ENCODE peak calls at places on chromosomes 11 and 22, in ten cellular contexts. P is A549; J is CD8-positive, alpha-beta T cell; O is hepatocyte; Y is thyroid gland; X is foreskin keratinocyte; Z is OCI-LY7; Q is stomach; U is IMR-90; E is HCT116. L is an unnamed sample.

GRCh38 chr11:33772300-33772699 is 2.0 kb downstream of the FBXO3 start:
- DNase-seq in P (peak), J (no peak), O (peak), Y (no peak), X (peak), Z (no peak), Q (no peak), U (peak), E (no peak), L (peak)

GRCh38 chr11:72352859-72353551 is 81.3 kb downstream of the CLPB start:
- DNase-seq in P (peak), J (no peak), O (peak), Y (peak), X (no peak), Z (no peak), Q (no peak), U (peak), E (no peak), L (no peak)

GRCh38 chr11:3995307-3995706 is 99.3 kb upstream of the RRM1 start:
- DNase-seq in P (no peak), J (no peak), O (no peak), Y (no peak), X (no peak), Z (no peak), Q (no peak), U (no peak), E (no peak), L (no peak)

GRCh38 chr11:45288395-45288794 is 2.3 kb upstream of the SYT13 start:
- DNase-seq in P (no peak), J (no peak), O (no peak), Y (no peak), X (no peak), Z (no peak), Q (no peak), U (no peak), E (no peak), L (no peak)

GRCh38 chr11:22521226-22521625 is 104.4 kb downstream of the FANCF start:
- DNase-seq in P (peak), J (no peak), O (peak), Y (no peak), X (peak), Z (no peak), Q (no peak), U (peak), E (peak), L (peak)

GRCh38 chr11:16739326-16739875 is 954 bp downstream of the C11orf58 start:
- DNase-seq in P (peak), J (no peak), O (peak), Y (no peak), X (no peak), Z (peak), Q (no peak), U (peak), E (no peak), L (peak)

GRCh38 chr11:32090774-32091370 is at the start of gene RCN1:
- DNase-seq in P (peak), J (peak), O (peak), Y (peak), X (no peak), Z (no peak), Q (peak), U (peak), E (no peak), L (peak)

GRCh38 chr22:45904236-45904635 is 72.7 kb downstream of the WNT7B start:
- DNase-seq in P (no peak), J (no peak), O (no peak), Y (no peak), X (no peak), Z (no peak), Q (no peak), U (no peak), E (no peak), L (no peak)

GRCh38 chr11:71927813-71928738 is at the start of gene XNDC1N:
- DNase-seq in P (peak), J (peak), O (peak), Y (peak), X (no peak), Z (peak), Q (peak), U (peak), E (peak), L (peak)

GRCh38 chr22:30104501-30105156 is 24.4 kb downstream of the HORMAD2 start:
- DNase-seq in P (no peak), J (no peak), O (no peak), Y (no peak), X (no peak), Z (no peak), Q (no peak), U (peak), E (no peak), L (no peak)

GRCh38 chr11:79066456-79067354 is 374.1 kb downstream of the TENM4 start:
- DNase-seq in P (no peak), J (no peak), O (no peak), Y (no peak), X (no peak), Z (no peak), Q (no peak), U (no peak), E (no peak), L (no peak)

GRCh38 chr11:31096191-31096590 is 273.3 kb downstream of the DCDC1 start:
- DNase-seq in P (no peak), J (no peak), O (no peak), Y (no peak), X (no peak), Z (no peak), Q (no peak), U (no peak), E (no peak), L (no peak)

GRCh38 chr11:67538306-67538705 is 15.1 kb upstream of the CABP2 start:
- DNase-seq in P (no peak), J (no peak), O (no peak), Y (no peak), X (no peak), Z (no peak), Q (no peak), U (no peak), E (no peak), L (no peak)

GRCh38 chr22:50280022-50280707 is 10.0 kb upstream of the MAPK11 start:
- DNase-seq in P (no peak), J (no peak), O (no peak), Y (no peak), X (no peak), Z (no peak), Q (peak), U (no peak), E (no peak), L (no peak)

GRCh38 chr11:116976941-116977570 is 121.2 kb downstream of the SIK3 start:
- DNase-seq in P (no peak), J (no peak), O (no peak), Y (no peak), X (no peak), Z (no peak), Q (no peak), U (no peak), E (no peak), L (no peak)

GRCh38 chr11:581342-581741 is 5.1 kb downstream of the PHRF1 start:
- DNase-seq in P (no peak), J (no peak), O (no peak), Y (no peak), X (no peak), Z (no peak), Q (no peak), U (no peak), E (no peak), L (no peak)

GRCh38 chr22:46075764-46076531 is 74.4 kb upstream of the PPARA start:
- DNase-seq in P (no peak), J (no peak), O (no peak), Y (peak), X (no peak), Z (no peak), Q (peak), U (no peak), E (no peak), L (no peak)

GRCh38 chr11:64765291-64765803 is 5.6 kb upstream of the PYGM start:
- DNase-seq in P (no peak), J (no peak), O (no peak), Y (no peak), X (no peak), Z (no peak), Q (no peak), U (no peak), E (no peak), L (no peak)

GRCh38 chr11:18135308-18135707 is 2.9 kb downstream of the MRGPRX3 start:
- DNase-seq in P (no peak), J (no peak), O (no peak), Y (no peak), X (no peak), Z (no peak), Q (no peak), U (no peak), E (no peak), L (no peak)

GRCh38 chr11:79415411-79415810 is 25.4 kb downstream of the TENM4 start:
- DNase-seq in P (no peak), J (no peak), O (no peak), Y (peak), X (no peak), Z (no peak), Q (no peak), U (peak), E (no peak), L (no peak)

GRCh38 chr11:129937592-129938238 is 42.3 kb upstream of the NFRKB start:
- DNase-seq in P (no peak), J (no peak), O (no peak), Y (no peak), X (no peak), Z (peak), Q (no peak), U (no peak), E (no peak), L (no peak)

GRCh38 chr11:93591247-93591898 is 48.2 kb upstream of the SMCO4 start:
- DNase-seq in P (no peak), J (no peak), O (no peak), Y (no peak), X (no peak), Z (no peak), Q (no peak), U (peak), E (peak), L (no peak)

GRCh38 chr11:64092119-64092760 is 56.5 kb downstream of the FLRT1 start:
- DNase-seq in P (no peak), J (no peak), O (no peak), Y (no peak), X (no peak), Z (no peak), Q (no peak), U (no peak), E (no peak), L (no peak)

GRCh38 chr11:82733444-82734119 is at the start of gene FAM181B:
- DNase-seq in P (peak), J (peak), O (peak), Y (peak), X (no peak), Z (no peak), Q (peak), U (no peak), E (no peak), L (peak)

GRCh38 chr11:44080951-44081350 is 14.5 kb upstream of the EXT2 start:
- DNase-seq in P (no peak), J (no peak), O (no peak), Y (no peak), X (no peak), Z (no peak), Q (no peak), U (no peak), E (no peak), L (no peak)

GRCh38 chr11:7577226-7577882 is 63.6 kb downstream of the PPFIBP2 start:
- DNase-seq in P (no peak), J (no peak), O (peak), Y (no peak), X (no peak), Z (no peak), Q (peak), U (no peak), E (no peak), L (no peak)

GRCh38 chr11:32891657-32892354 is 805 bp upstream of the QSER1 start:
- DNase-seq in P (no peak), J (no peak), O (peak), Y (no peak), X (no peak), Z (no peak), Q (no peak), U (no peak), E (no peak), L (no peak)

GRCh38 chr22:32204211-32204855 is 540 bp downstream of the RFPL2 start:
- DNase-seq in P (peak), J (peak), O (peak), Y (peak), X (no peak), Z (no peak), Q (no peak), U (no peak), E (no peak), L (peak)

GRCh38 chr22:22938672-22939536 is 51.3 kb downstream of the IGLL5 start:
- DNase-seq in P (no peak), J (no peak), O (no peak), Y (no peak), X (no peak), Z (no peak), Q (no peak), U (no peak), E (no peak), L (no peak)

GRCh38 chr22:25068701-25069100 is 116.2 kb downstream of the KIAA1671 start:
- DNase-seq in P (no peak), J (peak), O (no peak), Y (no peak), X (no peak), Z (no peak), Q (no peak), U (no peak), E (no peak), L (no peak)

GRCh38 chr22:25069426-25069757 is 116.9 kb downstream of the KIAA1671 start:
- DNase-seq in P (no peak), J (no peak), O (no peak), Y (no peak), X (no peak), Z (no peak), Q (no peak), U (no peak), E (no peak), L (no peak)

GRCh38 chr22:25071720-25072119 is 119.2 kb downstream of the KIAA1671 start:
- DNase-seq in P (no peak), J (no peak), O (no peak), Y (no peak), X (no peak), Z (no peak), Q (no peak), U (no peak), E (no peak), L (no peak)

GRCh38 chr22:25070870-25071465 is 118.5 kb downstream of the KIAA1671 start:
- DNase-seq in P (no peak), J (no peak), O (no peak), Y (no peak), X (no peak), Z (no peak), Q (no peak), U (no peak), E (no peak), L (no peak)

DNA sequence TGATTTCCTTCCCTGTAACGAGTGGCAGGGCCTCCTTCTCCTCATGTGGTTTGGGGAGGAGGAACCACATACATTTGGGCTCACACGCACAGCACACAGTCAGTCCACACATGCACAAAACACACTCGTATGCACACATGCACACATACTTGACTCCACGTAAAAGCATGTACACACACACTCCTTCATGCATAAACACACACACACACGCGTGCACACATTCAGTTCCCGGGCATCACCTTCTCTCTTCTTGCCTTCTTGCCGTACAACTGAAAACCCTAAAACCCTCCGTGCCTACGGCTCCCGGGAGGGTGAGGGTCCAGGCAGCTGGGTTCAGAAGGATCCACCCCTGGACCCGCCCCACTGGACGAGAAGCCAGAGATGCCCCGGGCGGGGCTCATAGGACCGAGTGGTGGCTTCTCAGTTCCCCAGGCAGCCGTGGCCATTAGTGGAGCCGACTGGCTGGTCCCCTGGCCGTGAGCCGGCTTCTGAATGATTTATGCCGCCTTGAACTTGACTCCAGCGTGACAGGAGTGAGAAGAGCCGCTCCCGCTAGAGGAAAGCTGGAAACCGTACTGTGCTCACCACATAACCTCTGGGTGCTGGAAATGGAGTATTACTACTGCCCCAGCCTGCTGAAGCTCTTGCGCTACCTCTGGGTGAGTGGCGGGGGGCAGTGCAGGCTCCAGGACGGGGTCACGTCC is 117.4 kb downstream of the KIAA1671 start:
- DNase-seq in P (no peak), J (peak), O (no peak), Y (peak), X (no peak), Z (no peak), Q (no peak), U (no peak), E (no peak), L (no peak)
- H3K27ac ChIP-seq in P (no peak), J (peak), O (peak), Y (peak), X (no peak), Z (no peak), Q (peak), U (no peak), E (no peak), L (peak)

DNA sequence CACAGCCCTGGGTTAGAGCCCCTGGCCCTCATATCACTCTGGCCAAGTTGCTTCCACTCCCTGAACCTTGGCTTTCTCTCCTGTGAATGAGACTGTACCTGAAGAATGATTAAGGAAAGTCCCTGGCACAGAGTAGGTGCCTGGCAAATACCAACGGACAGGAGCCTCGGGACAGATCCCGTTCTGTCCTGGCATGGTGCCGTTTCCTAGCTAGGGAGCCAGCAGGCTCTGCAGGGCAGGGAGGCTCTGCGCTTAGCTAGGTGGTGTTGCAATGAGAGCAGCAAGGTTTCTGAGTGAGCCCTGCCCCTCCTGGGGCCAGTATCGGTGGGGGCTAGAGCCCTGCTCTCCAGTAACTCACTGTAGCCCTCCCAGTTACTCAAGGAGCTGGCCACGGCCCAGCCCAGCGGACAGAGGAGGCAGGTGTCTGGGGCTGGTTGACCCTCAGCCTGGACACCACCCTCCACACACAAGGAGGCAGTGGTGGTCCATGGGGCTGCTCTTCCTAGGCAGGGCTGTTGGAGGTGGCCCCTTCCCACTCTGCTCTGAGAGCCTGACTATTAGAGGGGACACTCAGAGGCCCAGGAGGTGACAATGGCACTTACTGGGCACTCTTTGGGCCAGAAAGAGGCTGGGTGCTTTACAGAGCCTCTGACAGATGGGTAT is 74.4 kb downstream of the NFAM1 start:
- DNase-seq in P (no peak), J (no peak), O (no peak), Y (peak), X (peak), Z (no peak), Q (peak), U (no peak), E (no peak), L (peak)
- TF ChIP-seq CTCF in P (no peak), J (no peak), O (no peak), Y (no peak), X (no peak), Z (no peak), Q (no peak), U (no peak), E (no peak), L (no peak)

GRCh38 chr22:37929390-37929789 is 23.3 kb downstream of the MICALL1 start:
- DNase-seq in P (no peak), J (no peak), O (no peak), Y (peak), X (no peak), Z (no peak), Q (peak), U (no peak), E (no peak), L (no peak)

GRCh38 chr22:37931893-37932389 is 21.5 kb downstream of the C22orf23 start:
- DNase-seq in P (no peak), J (no peak), O (no peak), Y (no peak), X (no peak), Z (peak), Q (no peak), U (no peak), E (no peak), L (no peak)

GRCh38 chr22:37932401-37932800 is 21.0 kb downstream of the C22orf23 start:
- DNase-seq in P (no peak), J (no peak), O (no peak), Y (peak), X (no peak), Z (no peak), Q (no peak), U (no peak), E (no peak), L (no peak)

GRCh38 chr22:37930952-37931440 is 22.4 kb downstream of the C22orf23 start:
- DNase-seq in P (no peak), J (no peak), O (no peak), Y (no peak), X (no peak), Z (no peak), Q (no peak), U (no peak), E (no peak), L (no peak)

DNA sequence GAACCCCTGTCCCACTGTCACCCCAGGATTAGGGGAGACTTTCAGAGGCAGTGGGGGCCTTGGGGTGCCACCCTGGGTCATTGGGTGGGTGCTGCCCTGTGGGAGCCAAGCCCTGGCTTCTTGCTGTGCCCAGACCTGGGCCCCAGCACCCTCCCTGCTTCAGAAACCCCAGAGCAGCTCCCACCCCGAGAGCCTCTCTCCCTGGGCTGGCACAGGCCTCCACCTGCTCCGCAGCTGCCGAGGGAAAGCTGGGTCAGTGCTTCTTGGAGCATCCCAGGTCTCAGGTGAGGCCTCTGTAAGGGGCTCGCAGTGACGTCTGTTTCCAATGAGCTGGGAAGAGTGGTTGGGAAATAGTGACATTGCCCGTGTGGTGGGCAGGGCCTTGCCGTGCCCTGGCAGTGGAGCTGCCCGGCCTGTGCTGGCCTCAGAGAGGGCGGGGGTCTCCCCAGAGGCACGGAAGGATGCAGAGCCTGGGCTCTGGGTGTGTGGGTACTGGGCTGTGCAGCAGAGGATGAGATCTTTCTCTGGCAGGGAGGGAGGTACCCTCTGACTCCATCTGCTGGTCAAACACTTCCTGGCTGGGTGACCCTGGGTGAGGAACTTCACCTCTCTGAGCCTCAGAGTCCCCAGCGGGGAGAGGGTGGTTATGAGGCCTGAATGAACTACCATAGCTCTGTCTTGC is 23.0 kb downstream of the C22orf23 start:
- DNase-seq in P (peak), J (no peak), O (no peak), Y (peak), X (no peak), Z (peak), Q (no peak), U (peak), E (no peak), L (peak)
- H3K27ac ChIP-seq in P (no peak), J (no peak), O (no peak), Y (no peak), X (no peak), Z (no peak), Q (peak), U (no peak), E (no peak), L (peak)

DNA sequence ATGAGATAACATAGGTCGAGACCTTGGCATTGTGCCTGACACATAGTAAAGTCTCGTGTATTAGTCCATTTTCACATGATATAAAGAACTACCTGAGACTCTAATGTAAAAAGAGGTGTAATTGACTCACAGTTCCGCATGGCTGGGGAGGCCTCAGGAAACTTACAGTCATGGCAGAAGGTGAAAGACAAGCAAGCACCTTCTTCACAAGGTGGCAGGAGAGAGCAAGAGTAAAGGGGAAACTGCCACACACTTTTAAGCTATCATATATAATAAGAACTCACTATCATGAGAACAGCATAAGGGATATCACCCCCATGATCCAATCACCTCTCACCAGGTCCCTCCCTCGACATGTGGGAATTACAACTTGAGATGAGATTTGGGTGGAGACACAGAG is 165.2 kb downstream of the SPON1 start:
- DNase-seq in P (no peak), J (no peak), O (no peak), Y (no peak), X (no peak), Z (no peak), Q (no peak), U (no peak), E (no peak), L (no peak)
- TF ChIP-seq CTCF in P (no peak), J (no peak), O (no peak), Y (no peak), X (peak), Z (no peak), Q (no peak), U (no peak), E (no peak), L (no peak)